ENCODE peak calls at places on chromosomes 7 and 10, in five cellular contexts. E is NCI-H2171 treated with DMSO at 0.1 percent for 48 hours, V is GM12865, P is AG10803, A is AG08396. Q is an unnamed sample.

GRCh38 chr10:86167762-86168128 is 198.8 kb downstream of the GRID1 start:
- DNase-seq in E (no peak), V (no peak), P (no peak), A (no peak), Q (no peak)

GRCh38 chr7:3243256-3243655 is 57.8 kb upstream of the SDK1 start:
- DNase-seq in E (no peak), V (no peak), P (no peak), A (no peak), Q (no peak)

GRCh38 chr7:110786576-110786975 is 304.4 kb upstream of the LRRN3 start:
- DNase-seq in E (peak), V (no peak), P (no peak), A (no peak), Q (no peak)

GRCh38 chr10:36608251-36608650 is 517.1 kb upstream of the ANKRD30A start:
- DNase-seq in E (no peak), V (no peak), P (peak), A (no peak), Q (no peak)

GRCh38 chr7:44981035-44981706 is 2.4 kb upstream of the MYO1G start:
- DNase-seq in E (no peak), V (peak), P (no peak), A (no peak), Q (no peak)

GRCh38 chr7:115676080-115676479 is 354.5 kb downstream of the TFEC start:
- DNase-seq in E (no peak), V (no peak), P (peak), A (no peak), Q (peak)

GRCh38 chr7:9983048-9983447 is 990.6 kb upstream of the PHF14 start:
- DNase-seq in E (no peak), V (no peak), P (no peak), A (no peak), Q (no peak)

GRCh38 chr7:24477807-24478655 is 95.2 kb upstream of the PALS2 start:
- DNase-seq in E (peak), V (no peak), P (peak), A (peak), Q (peak)

GRCh38 chr7:22979861-22980260 is 34.1 kb downstream of the HYCC1 start:
- DNase-seq in E (no peak), V (no peak), P (no peak), A (no peak), Q (no peak)

GRCh38 chr7:121452400-121452799 is 56.3 kb upstream of the FAM3C start:
- DNase-seq in E (no peak), V (no peak), P (no peak), A (no peak), Q (no peak)

GRCh38 chr7:35593896-35594295 is 101.0 kb downstream of the HERPUD2 start:
- DNase-seq in E (no peak), V (peak), P (no peak), A (no peak), Q (no peak)

GRCh38 chr7:51344406-51344805 is 27.8 kb upstream of the COBL start:
- DNase-seq in E (peak), V (no peak), P (no peak), A (no peak), Q (peak)

GRCh38 chr7:157431951-157432540 is 95.2 kb downstream of the DNAJB6 start:
- DNase-seq in E (no peak), V (no peak), P (no peak), A (no peak), Q (no peak)

GRCh38 chr7:78702770-78703169 is 750.7 kb downstream of the MAGI2 start:
- DNase-seq in E (no peak), V (no peak), P (peak), A (peak), Q (no peak)

Q was measured in hepatocyte.